ENCODE peak calls at places on chromosomes 7 and 10, in nine cellular contexts. M is GM23338; G is PC-9; H is A549; Y is H9; E is mammary epithelial cell; L is IMR-90; S is PC-3; Z is CD4-positive, alpha-beta T cell. Q is an unnamed sample.

GRCh38 chr10:47187592-47187991 is 112.4 kb upstream of the GDF10 start:
- DNase-seq in M (no peak), Z (no peak), G (no peak), H (no peak), L (no peak), S (no peak), Y (no peak), E (no peak), Q (no peak)

GRCh38 chr10:77247076-77247561 is 390.5 kb downstream of the KCNMA1 start:
- DNase-seq in Y (no peak), M (no peak), L (peak; percentile 77), S (peak; percentile 46), G (no peak), E (no peak), H (no peak), Z (no peak), Q (no peak)

GRCh38 chr7:31860925-31861324 is 173.9 kb downstream of the PPP1R17 start:
- DNase-seq in H (no peak), S (peak; percentile 79), E (peak; percentile 62), Y (no peak), G (no peak), L (peak; percentile 4), M (no peak), Z (no peak), Q (no peak)

GRCh38 chr10:124912487-124912886 is 29.4 kb upstream of the ZRANB1 start:
- DNase-seq in S (no peak), E (no peak), M (no peak), G (no peak), L (peak; percentile 21), H (no peak), Z (no peak), Y (no peak), Q (no peak)

GRCh38 chr10:93703066-93703465 is 674 bp upstream of the FRA10AC1 start:
- DNase-seq in E (no peak), G (no peak), H (no peak), Y (no peak), Z (no peak), M (no peak), L (peak; percentile 2), S (no peak), Q (no peak)

GRCh38 chr7:69817835-69818646 is 219.8 kb downstream of the AUTS2 start:
- DNase-seq in M (no peak), Y (no peak), H (no peak), E (no peak), Z (no peak), S (no peak), L (no peak), G (no peak), Q (no peak)

GRCh38 chr10:116691544-116692126 is 50.7 kb downstream of the HSPA12A start:
- DNase-seq in E (no peak), M (no peak), G (no peak), S (no peak), H (no peak), Y (no peak), L (no peak), Z (no peak), Q (no peak)

GRCh38 chr7:39880556-39880955 is 69.5 kb upstream of the CDK13 start:
- DNase-seq in H (no peak), M (no peak), Y (no peak), Z (no peak), E (peak; percentile 13), S (no peak), L (peak; percentile 31), G (no peak), Q (no peak)

GRCh38 chr7:140899883-140900282 is 24.8 kb downstream of the BRAF start:
- DNase-seq in M (peak; percentile 53), E (no peak), H (no peak), L (no peak), S (no peak), Z (no peak), Y (no peak), G (no peak), Q (no peak)
- TF ChIP-seq CTCF in M (no peak), E (no peak), H (no peak), L (no peak), S (no peak), Z (no peak), Y (no peak), G (no peak), Q (no peak)

GRCh38 chr7:122303522-122303970 is 1.0 kb downstream of the FEZF1 start:
- DNase-seq in M (peak; percentile 59), H (no peak), Z (no peak), Y (no peak), S (no peak), L (no peak), E (no peak), G (no peak), Q (no peak)
- H3K27ac ChIP-seq in M (no peak overlapping the region), H (no peak overlapping the region), Z (no peak overlapping the region), Y (no peak overlapping the region), S (no peak overlapping the region), L (no peak overlapping the region), E (no peak overlapping the region), G (no peak overlapping the region), Q (no peak overlapping the region)

GRCh38 chr10:63633677-63634487 is 112.7 kb downstream of the REEP3 start:
- DNase-seq in Y (no peak), Z (no peak), S (peak; percentile 85), H (peak; percentile 42), M (peak; percentile 62), E (peak; percentile 46), G (peak; percentile 21), L (peak; percentile 52), Q (peak; percentile 23)
- TF ChIP-seq CTCF in Y (peak; percentile 63), Z (no peak), S (peak; percentile 95), H (peak; percentile 73), M (peak; percentile 54), E (peak; percentile 63), G (peak; percentile 69), L (peak; percentile 53), Q (peak; percentile 16)

DNA sequence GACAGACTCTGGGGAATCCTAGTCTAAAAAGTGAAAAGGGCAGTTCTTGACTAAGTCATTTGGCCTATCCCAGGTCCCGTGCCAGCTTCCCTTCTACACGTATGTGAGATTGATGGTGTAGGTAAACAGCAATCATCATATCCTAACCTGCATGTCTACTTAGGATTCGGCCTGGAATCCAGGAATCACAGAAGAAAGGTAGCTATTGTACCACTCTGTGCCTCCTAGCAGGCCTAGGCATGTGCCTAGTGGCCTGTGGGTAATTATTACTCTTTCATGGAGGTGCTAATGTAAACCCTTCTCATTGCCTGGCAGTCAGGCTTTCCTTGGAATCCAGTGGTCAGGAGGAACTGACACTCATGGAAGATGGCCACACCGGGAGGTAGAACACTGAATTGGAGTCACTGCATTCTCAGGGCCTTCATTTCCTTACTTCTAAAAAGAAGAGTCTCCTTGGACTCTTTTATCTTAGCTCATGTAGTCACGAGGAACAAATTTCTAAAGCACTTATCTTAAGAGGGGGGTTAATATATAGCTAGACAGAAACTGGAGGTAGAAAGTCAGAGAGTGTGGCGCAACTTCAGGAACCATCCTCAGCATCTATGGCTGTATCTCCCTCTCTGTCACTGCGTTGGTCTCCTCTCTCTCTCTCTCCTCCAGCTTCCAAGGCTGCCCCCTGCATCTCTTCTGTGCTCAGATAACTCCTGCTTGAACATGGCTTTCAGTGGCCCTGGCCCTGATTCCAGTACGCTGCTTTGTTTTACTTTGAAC is 122.5 kb downstream of the C1GALT1 start:
- DNase-seq in H (no peak), L (no peak), S (no peak), G (no peak), M (no peak), Y (no peak), E (peak; percentile 58), Z (no peak), Q (no peak)
- H3K27ac ChIP-seq in H (no peak overlapping the region), L (no peak overlapping the region), S (no peak overlapping the region), G (no peak overlapping the region), M (no peak overlapping the region), Y (no peak overlapping the region), E (no peak overlapping the region), Z (no peak overlapping the region), Q (no peak overlapping the region)

GRCh38 chr7:11934766-11935165 is 102.8 kb upstream of the THSD7A start:
- DNase-seq in Y (no peak), E (no peak), L (no peak), M (no peak), S (peak; percentile 45), Z (no peak), H (no peak), G (no peak), Q (no peak)
- TF ChIP-seq CTCF in Y (no peak), E (no peak), L (no peak), M (no peak), S (no peak), Z (no peak), H (no peak), G (no peak), Q (no peak)

DNA sequence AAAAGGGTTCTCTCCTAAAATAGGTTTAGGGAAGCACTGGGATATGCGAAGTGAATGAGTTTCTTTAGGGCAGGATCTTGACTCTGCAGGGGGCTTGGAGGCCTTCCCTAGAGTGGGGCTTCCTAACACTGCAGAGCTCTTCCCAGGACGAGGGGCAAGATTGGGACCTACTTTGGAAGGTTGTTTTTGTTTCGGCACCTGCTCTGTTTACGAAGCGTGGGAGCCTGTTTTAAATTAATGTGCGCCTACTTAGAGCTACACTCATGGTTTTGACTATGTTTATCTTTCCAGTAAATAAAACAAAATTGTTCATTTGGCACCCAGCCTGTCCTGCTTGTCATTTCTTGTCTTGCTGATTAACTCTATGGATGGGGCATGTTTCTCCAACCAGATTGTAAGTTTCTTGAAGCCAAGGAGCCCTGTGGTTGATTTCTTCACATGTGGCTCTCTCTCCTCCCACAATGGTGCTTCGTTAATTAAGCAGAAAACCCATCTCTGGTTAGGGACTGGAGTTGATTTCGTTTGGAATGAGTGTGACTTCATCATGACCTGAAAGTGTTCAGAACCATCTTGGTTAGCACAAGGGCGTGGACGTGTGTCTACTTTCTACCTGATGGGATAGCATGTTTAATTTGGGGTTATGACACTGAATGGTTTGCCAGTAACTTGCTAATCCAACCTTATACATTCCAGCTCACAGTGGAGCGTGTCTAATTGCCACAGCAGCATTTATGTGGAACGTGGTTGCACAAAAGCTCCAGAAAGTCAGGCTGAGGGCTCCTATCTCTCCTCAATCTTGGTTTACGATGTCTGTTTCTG is 98.1 kb downstream of the TCF7L2 start:
- DNase-seq in Z (no peak), H (no peak), L (no peak), Y (no peak), E (peak; percentile 75), G (no peak), S (no peak), M (peak; percentile 68), Q (no peak)
- H3K27ac ChIP-seq in Z (no peak overlapping the region), H (no peak overlapping the region), L (no peak overlapping the region), Y (no peak overlapping the region), E (peak overlapping the region; percentile 23), G (no peak overlapping the region), S (no peak overlapping the region), M (peak overlapping the region; percentile 41), Q (peak overlapping the region; percentile 81)

Q was measured in RWPE1.